ENCODE peak calls at places on chromosomes 4 and X, in six cellular contexts. L is GM12878, P is HepG2, V is K562, X is WTC11, M is H1. Y is an unnamed sample.

GRCh38 chrX:107730991-107731766 is 44.4 kb downstream of the TSC22D3 start:
- DNase-seq in L (no peak), P (no peak), V (no peak), X (no peak), M (no peak), Y (no peak)

GRCh38 chrX:154719132-154719675 is 31.7 kb downstream of the GAB3 start:
- DNase-seq in L (no peak), P (no peak), V (peak), X (no peak), M (no peak), Y (no peak)

GRCh38 chr4:119832731-119833233 is 204.2 kb upstream of the PDE5A start:
- DNase-seq in L (no peak), P (no peak), V (no peak), X (no peak), M (no peak), Y (no peak)

GRCh38 chrX:128929281-128930057 is 593.8 kb downstream of the SMARCA1 start:
- DNase-seq in L (no peak), P (peak), V (no peak), X (no peak), M (no peak), Y (no peak)

GRCh38 chr4:13711233-13711775 is 83.8 kb upstream of the BOD1L1 start:
- DNase-seq in L (no peak), P (no peak), V (no peak), X (no peak), M (no peak), Y (no peak)

GRCh38 chr4:37415845-37416369 is 171.4 kb downstream of the NWD2 start:
- DNase-seq in L (no peak), P (no peak), V (no peak), X (peak), M (no peak), Y (no peak)

GRCh38 chr4:142194905-142195304 is 558.5 kb downstream of the IL15 start:
- DNase-seq in L (no peak), P (no peak), V (no peak), X (no peak), M (no peak), Y (no peak)

GRCh38 chrX:40388441-40388840 is 192.3 kb upstream of the ATP6AP2 start:
- DNase-seq in L (no peak), P (no peak), V (no peak), X (no peak), M (no peak), Y (no peak)

GRCh38 chrX:31603411-31604120 is 531.7 kb upstream of the FTHL17 start:
- DNase-seq in L (no peak), P (no peak), V (no peak), X (no peak), M (no peak), Y (no peak)

GRCh38 chrX:100596601-100597000 is 11.9 kb downstream of the TNMD start:
- DNase-seq in L (no peak), P (no peak), V (no peak), X (no peak), M (no peak), Y (no peak)

GRCh38 chrX:119105826-119106225 is 21.8 kb downstream of the KIAA1210 start:
- DNase-seq in L (no peak), P (no peak), V (no peak), X (no peak), M (no peak), Y (no peak)

GRCh38 chr4:143399113-143399949 is 62.7 kb downstream of the GAB1 start:
- DNase-seq in L (no peak), P (peak), V (peak), X (no peak), M (no peak), Y (peak)

GRCh38 chrX:79146552-79147390 is 2.3 kb downstream of the GPR174 start:
- DNase-seq in L (peak), P (no peak), V (no peak), X (no peak), M (no peak), Y (no peak)

GRCh38 chr4:101414496-101414895 is 67.2 kb upstream of the PPP3CA start:
- DNase-seq in L (no peak), P (no peak), V (no peak), X (no peak), M (no peak), Y (no peak)

GRCh38 chr4:19030048-19030447 is 1008.5 kb upstream of the LCORL start:
- DNase-seq in L (no peak), P (no peak), V (no peak), X (no peak), M (no peak), Y (no peak)

GRCh38 chr4:86256086-86256485 is 103.8 kb downstream of the MAPK10 start:
- DNase-seq in L (no peak), P (no peak), V (no peak), X (no peak), M (no peak), Y (no peak)

GRCh38 chr4:48854982-48855381 is 24.1 kb downstream of the OCIAD1 start:
- DNase-seq in L (no peak), P (no peak), V (no peak), X (no peak), M (no peak), Y (no peak)

GRCh38 chrX:33142331-33142730 is 69.0 kb downstream of the DMD start:
- DNase-seq in L (no peak), P (no peak), V (no peak), X (no peak), M (no peak), Y (no peak)

GRCh38 chr4:83413676-83414075 is 41.9 kb downstream of the HELQ start:
- DNase-seq in L (no peak), P (no peak), V (peak), X (no peak), M (no peak), Y (no peak)

GRCh38 chr4:138233313-138233712 is 8.8 kb downstream of the SLC7A11 start:
- DNase-seq in L (no peak), P (no peak), V (no peak), X (no peak), M (no peak), Y (no peak)

GRCh38 chr4:155787113-155787710 is 28.4 kb downstream of the GUCY1B1 start:
- DNase-seq in L (peak), P (peak), V (peak), X (no peak), M (no peak), Y (peak)

GRCh38 chr4:16573181-16573580 is 325.3 kb downstream of the LDB2 start:
- DNase-seq in L (no peak), P (no peak), V (no peak), X (no peak), M (no peak), Y (no peak)

GRCh38 chr4:93157984-93158383 is 670.6 kb upstream of the ATOH1 start:
- DNase-seq in L (no peak), P (no peak), V (no peak), X (no peak), M (no peak), Y (no peak)

GRCh38 chrX:154714925-154715324 is 36.0 kb downstream of the GAB3 start:
- DNase-seq in L (no peak), P (peak), V (peak), X (peak), M (no peak), Y (peak)

GRCh38 chr4:11525085-11525484 is 96.4 kb upstream of the HS3ST1 start:
- DNase-seq in L (no peak), P (no peak), V (no peak), X (no peak), M (no peak), Y (no peak)

GRCh38 chr4:11535333-11535732 is 106.6 kb upstream of the HS3ST1 start:
- DNase-seq in L (no peak), P (no peak), V (no peak), X (no peak), M (no peak), Y (no peak)

GRCh38 chr4:11532138-11532537 is 103.4 kb upstream of the HS3ST1 start:
- DNase-seq in L (no peak), P (no peak), V (no peak), X (no peak), M (no peak), Y (no peak)

DNA sequence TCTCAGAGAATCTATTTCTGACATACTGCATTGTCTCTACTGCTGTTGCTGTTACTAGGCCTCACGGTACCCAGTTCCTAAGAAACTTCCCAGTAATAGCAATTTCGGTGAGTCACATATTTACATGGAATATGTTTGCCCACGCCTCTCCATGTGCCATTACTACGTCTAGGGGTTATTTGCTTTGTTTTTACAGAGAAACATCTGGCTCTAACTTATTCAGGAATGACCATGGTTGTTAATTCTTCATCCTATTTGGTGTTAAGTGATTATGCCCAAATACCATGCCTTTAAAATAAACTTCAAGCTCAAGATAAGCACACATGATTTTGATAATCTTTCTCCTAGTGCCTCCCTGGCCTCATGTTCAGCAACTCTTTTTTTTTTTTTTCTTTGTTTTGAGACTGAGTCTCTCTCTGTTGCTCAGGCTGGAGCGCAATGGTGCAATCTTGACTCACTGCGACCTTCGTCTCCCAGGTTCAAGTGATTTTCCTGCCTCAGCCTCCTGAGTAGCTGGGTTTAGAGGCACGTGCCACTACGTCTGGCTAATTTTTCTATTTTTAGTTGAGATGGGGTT is 101.0 kb upstream of the HS3ST1 start:
- DNase-seq in L (no peak), P (no peak), V (no peak), X (no peak), M (no peak), Y (no peak)
- TF ChIP-seq ATF3 in L (no peak), P (no peak), V (no peak), X (no peak), M (no peak), Y (no peak)

DNA sequence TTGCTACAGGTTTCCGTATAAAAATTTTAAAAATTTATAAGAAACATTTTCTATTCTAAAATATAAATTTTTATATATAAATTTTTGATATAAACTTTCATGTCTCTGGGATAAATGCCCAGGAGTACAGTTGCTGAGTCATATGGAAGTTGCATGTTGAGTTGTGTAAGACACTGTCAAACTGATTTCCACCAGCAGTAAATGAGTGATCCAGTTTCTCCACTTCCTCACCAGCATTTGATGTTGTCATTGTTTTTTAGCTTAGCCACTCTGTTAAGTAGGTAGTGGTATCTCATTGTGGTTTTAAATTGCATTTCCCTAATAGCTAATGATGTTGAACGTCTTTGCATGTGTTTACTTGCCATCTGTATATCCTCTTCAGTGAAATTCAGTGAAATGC is 66.5 kb downstream of the MAMLD1 start:
- DNase-seq in L (no peak), P (no peak), V (no peak), X (no peak), M (no peak), Y (no peak)
- TF ChIP-seq ATF3 in L (no peak), P (no peak), V (no peak), X (no peak), M (no peak), Y (no peak)

DNA sequence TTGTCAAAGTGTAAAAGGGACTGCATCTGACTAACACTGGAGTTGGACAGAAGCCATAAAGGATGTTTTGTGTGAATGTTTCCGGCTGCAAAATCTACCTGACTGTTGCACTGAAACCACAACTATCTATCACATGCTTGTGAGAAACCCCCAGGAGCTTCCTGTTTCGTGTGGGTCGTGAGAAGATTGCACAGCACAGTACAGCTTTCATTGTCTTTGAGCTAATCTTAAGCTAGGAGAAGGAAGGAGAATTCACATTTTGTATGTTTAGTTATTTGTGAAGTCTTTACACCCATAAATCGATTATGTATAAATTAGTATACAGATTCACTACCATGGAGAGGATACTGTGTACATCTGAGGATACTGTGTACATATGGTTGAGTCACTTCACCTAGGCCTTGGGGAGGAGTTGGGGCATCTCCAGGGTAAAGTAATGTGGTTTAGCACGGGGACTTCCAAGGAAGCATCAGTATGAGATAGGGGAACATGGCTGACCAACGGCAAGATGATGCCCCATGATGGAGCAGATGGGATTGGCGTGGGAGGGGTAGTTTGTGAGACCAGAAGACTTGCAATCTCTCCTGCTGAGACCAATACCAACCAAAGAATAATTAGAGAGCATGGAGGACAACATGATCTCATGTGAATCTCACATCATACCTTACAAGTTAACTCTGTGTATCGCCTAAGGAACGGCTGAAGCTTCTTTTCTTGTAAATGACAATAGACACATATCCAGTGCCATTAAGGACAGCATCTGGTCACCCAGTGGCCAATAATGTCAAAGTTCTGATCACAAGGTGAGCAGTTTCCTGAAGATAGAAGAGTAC is 43.1 kb upstream of the FAM9C start:
- DNase-seq in L (peak), P (no peak), V (peak), X (no peak), M (no peak), Y (no peak)
- TF ChIP-seq ATF3 in L (no peak), P (no peak), V (no peak), X (no peak), M (no peak), Y (no peak)

GRCh38 chr4:1720163-1720983 is 750 bp downstream of the TMEM129 start:
- DNase-seq in L (no peak), P (no peak), V (peak), X (peak), M (no peak), Y (no peak)

GRCh38 chr4:1723131-1723801 is 1.9 kb downstream of the TACC3 start:
- DNase-seq in L (no peak), P (no peak), V (no peak), X (no peak), M (no peak), Y (no peak)

GRCh38 chr4:1721003-1721665 is at the start of the genes TACC3 and TMEM129:
- DNase-seq in L (peak), P (peak), V (peak), X (peak), M (peak), Y (peak)

GRCh38 chr4:1722551-1723071 is 1.3 kb downstream of the TACC3 start:
- DNase-seq in L (no peak), P (no peak), V (no peak), X (no peak), M (no peak), Y (no peak)

DNA sequence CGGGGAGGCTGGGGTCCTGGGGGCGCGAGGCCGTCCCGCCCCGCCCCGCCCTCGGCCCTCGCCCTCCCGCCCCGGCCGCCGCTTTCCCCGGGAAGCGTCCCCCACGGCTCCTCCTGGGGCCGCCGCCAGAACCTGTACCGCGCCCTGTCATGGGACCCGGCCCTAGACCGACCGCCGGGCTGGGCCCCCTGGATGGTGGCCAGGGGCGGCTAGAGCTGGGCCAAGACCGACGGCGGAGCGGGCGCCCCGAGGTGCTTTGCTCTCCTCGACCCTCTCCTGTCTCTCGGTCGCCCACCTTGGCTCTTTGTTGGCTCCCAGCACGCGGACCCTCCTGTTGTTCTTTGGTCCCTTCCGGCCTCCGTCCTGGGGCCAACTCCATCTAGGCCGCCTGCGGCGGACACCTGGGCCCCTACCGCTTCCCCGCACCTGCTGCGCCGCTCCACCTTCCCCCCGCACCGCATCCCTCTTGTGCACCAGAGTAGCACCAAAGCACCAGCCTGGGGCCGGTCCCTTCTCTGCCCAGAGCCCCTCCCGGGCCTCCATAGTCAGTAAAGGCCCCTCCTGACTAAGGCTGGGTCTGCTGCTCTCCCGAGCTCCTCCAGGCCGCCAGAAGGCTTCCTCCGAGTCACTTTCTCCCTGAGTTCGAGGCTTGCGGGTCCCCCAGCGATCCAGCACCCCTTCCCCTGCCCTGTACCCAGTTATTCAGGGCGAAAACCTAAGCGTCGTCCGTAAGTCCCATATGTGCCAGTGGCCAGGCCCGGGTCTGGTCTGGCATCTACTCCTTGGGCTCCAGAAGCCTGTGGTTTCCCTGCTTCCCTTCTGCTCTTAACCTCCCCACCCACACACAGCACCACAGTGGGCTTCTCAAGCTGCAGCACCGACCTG is 587 bp downstream of the TACC3 start:
- DNase-seq in L (no peak), P (no peak), V (no peak), X (no peak), M (no peak), Y (no peak)
- TF ChIP-seq ATF3 in L (no peak), P (no peak), V (no peak), X (no peak), M (no peak), Y (no peak)

GRCh38 chr4:74874785-74875367 is 58.0 kb upstream of the PARM1 start:
- DNase-seq in L (peak), P (peak), V (peak), X (peak), M (no peak), Y (peak)
- TF ChIP-seq ATF3 in L (no peak), P (no peak), V (no peak), X (no peak), M (no peak), Y (no peak)

DNA sequence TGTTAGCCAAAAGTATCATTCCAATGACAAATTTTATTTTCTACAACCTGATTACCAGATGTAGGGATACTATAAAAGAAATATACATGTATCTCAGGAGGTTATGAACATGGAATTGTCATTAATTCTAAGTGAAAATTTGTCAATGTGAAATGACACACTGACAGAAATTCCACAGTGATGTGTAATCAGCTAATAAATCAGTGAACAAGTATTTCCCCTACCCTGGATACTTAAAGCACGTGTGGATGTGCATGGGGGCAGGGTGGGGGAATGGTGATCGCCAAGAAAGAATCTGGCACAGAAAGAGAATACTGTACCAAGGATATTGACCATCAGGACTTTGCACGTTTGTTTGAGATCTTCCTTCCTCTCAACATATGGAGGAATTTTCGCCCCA is 123.5 kb downstream of the SH3RF1 start:
- DNase-seq in L (no peak), P (no peak), V (no peak), X (no peak), M (no peak), Y (peak)
- TF ChIP-seq ATF3 in L (no peak), P (no peak), V (no peak), X (no peak), M (no peak), Y (no peak)